ENCODE peak calls at places on chromosomes 13 and 19, in six cellular contexts. C is pancreas, T is osteoblast, N is Calu3, G is lower lobe of right lung, I is glutamatergic neuron. F is an unnamed sample.

GRCh38 chr13:42728507-42729180 is 52.7 kb upstream of the FAM216B start:
- DNase-seq in C (no peak), T (no peak), N (no peak), G (no peak), I (no peak), F (no peak)

GRCh38 chr19:12364391-12365093 is 941 bp downstream of the ZNF442 start:
- DNase-seq in C (peak), T (peak), N (peak), G (peak), I (peak), F (no peak)

GRCh38 chr19:6925801-6926751 is 38.7 kb downstream of the ADGRE1 start:
- DNase-seq in C (no peak), T (no peak), N (no peak), G (no peak), I (no peak), F (no peak)

GRCh38 chr13:44307844-44308243 is 65.8 kb upstream of the SERP2 start:
- DNase-seq in C (no peak), T (no peak), N (no peak), G (no peak), I (no peak), F (no peak)

GRCh38 chr13:21688056-21688455 is 17.2 kb downstream of the FGF9 start:
- DNase-seq in C (no peak), T (no peak), N (no peak), G (no peak), I (no peak), F (no peak)

GRCh38 chr19:58554494-58555368 is at the start of gene CHMP2A:
- DNase-seq in C (peak), T (peak), N (peak), G (peak), I (peak), F (peak)

GRCh38 chr19:46386151-46386550 is 27.2 kb downstream of the CCDC8 start:
- DNase-seq in C (no peak), T (no peak), N (no peak), G (peak), I (no peak), F (peak)

GRCh38 chr13:44128522-44128921 is 245.1 kb upstream of the SERP2 start:
- DNase-seq in C (no peak), T (no peak), N (no peak), G (no peak), I (no peak), F (no peak)

GRCh38 chr19:5775668-5776309 is 8.8 kb downstream of the PRR22 start:
- DNase-seq in C (no peak), T (peak), N (no peak), G (no peak), I (no peak), F (no peak)

GRCh38 chr13:80463673-80464352 is 122.9 kb upstream of the SPRY2 start:
- DNase-seq in C (no peak), T (no peak), N (no peak), G (no peak), I (no peak), F (no peak)

GRCh38 chr19:5997371-5997770 is 19.4 kb upstream of the RANBP3 start:
- DNase-seq in C (no peak), T (peak), N (no peak), G (no peak), I (peak), F (no peak)

GRCh38 chr13:59837101-59837500 is 326.6 kb downstream of the DIAPH3 start:
- DNase-seq in C (no peak), T (no peak), N (no peak), G (no peak), I (no peak), F (no peak)

GRCh38 chr19:40610396-40611064 is 9.4 kb downstream of the LTBP4 start:
- DNase-seq in C (peak), T (peak), N (no peak), G (peak), I (no peak), F (no peak)

GRCh38 chr13:33176526-33176925 is 109.0 kb downstream of the STARD13 start:
- DNase-seq in C (no peak), T (no peak), N (no peak), G (no peak), I (no peak), F (no peak)

GRCh38 chr13:31321457-31321856 is 121.7 kb downstream of the B3GLCT start:
- DNase-seq in C (no peak), T (no peak), N (no peak), G (no peak), I (no peak), F (no peak)

GRCh38 chr19:35247526-35248309 is 1.1 kb upstream of the LSR start:
- DNase-seq in C (peak), T (no peak), N (peak), G (peak), I (peak), F (no peak)

GRCh38 chr13:23357349-23357748 is 76.2 kb downstream of the SACS start:
- DNase-seq in C (no peak), T (no peak), N (no peak), G (no peak), I (no peak), F (no peak)
- TF ChIP-seq CTCF in C (no peak), T (peak), N (no peak), G (no peak), I (no peak), F (no peak)

DNA sequence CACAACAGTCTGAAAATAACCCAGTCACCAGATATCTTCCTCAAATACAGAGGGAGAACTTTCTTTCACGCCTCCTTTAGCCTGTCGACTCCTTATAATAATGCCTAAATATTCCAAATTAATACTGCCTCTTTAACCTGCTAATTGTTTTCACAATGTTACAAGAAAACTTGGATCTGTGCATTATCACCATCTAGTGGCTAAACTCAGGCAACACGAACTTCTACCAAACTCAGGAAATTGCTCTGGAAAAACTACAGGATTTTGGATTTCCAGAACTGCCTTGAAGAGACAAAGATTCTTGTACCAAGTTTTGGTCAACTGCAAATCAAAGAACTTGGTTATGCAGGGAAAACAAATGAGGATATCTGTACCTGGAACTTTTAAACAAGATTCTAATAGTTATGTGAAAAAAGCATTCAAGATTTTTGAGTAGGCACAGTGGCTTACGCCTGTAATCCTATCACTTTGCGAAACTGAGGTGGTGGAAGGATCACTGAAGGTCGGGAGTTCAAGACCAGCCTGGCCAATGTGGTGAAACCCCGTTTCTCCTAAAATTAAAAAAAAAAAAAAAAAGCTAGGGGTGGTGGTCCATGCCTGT is 10.8 kb downstream of the CLN5 start:
- DNase-seq in C (no peak), T (no peak), N (no peak), G (no peak), I (no peak), F (no peak)
- TF ChIP-seq CTCF in C (peak), T (peak), N (no peak), G (peak), I (peak), F (peak)

GRCh38 chr19:49113762-49114629 is at the start of gene LIN7B:
- DNase-seq in C (peak), T (peak), N (peak), G (peak), I (peak), F (no peak)
- TF ChIP-seq CTCF in C (no peak), T (peak), N (peak), G (peak), I (peak), F (peak)

GRCh38 chr13:63124863-63125262 is 1709.2 kb upstream of the PCDH20 start:
- DNase-seq in C (no peak), T (peak), N (no peak), G (no peak), I (no peak), F (no peak)
- TF ChIP-seq CTCF in C (no peak), T (peak), N (no peak), G (no peak), I (peak), F (peak)

GRCh38 chr13:76016799-76017198 is 380.7 kb downstream of the LMO7 start:
- DNase-seq in C (no peak), T (peak), N (peak), G (peak), I (peak), F (no peak)
- TF ChIP-seq CTCF in C (no peak), T (peak), N (no peak), G (peak), I (peak), F (peak)

GRCh38 chr13:25207291-25207690 is 35.2 kb upstream of the AMER2 start:
- DNase-seq in C (no peak), T (no peak), N (no peak), G (no peak), I (no peak), F (no peak)
- TF ChIP-seq CTCF in C (no peak), T (no peak), N (no peak), G (no peak), I (no peak), F (no peak)

GRCh38 chr19:53810891-53811290 is 13.2 kb downstream of the NLRP12 start:
- DNase-seq in C (no peak), T (no peak), N (no peak), G (no peak), I (no peak), F (no peak)

GRCh38 chr19:53809518-53810186 is 14.5 kb downstream of the NLRP12 start:
- DNase-seq in C (no peak), T (no peak), N (no peak), G (no peak), I (peak), F (no peak)

GRCh38 chr19:53810187-53810546 is 13.9 kb downstream of the NLRP12 start:
- DNase-seq in C (no peak), T (no peak), N (no peak), G (no peak), I (no peak), F (no peak)

GRCh38 chr19:53812335-53812734 is 11.8 kb downstream of the NLRP12 start:
- DNase-seq in C (no peak), T (no peak), N (no peak), G (no peak), I (no peak), F (no peak)

DNA sequence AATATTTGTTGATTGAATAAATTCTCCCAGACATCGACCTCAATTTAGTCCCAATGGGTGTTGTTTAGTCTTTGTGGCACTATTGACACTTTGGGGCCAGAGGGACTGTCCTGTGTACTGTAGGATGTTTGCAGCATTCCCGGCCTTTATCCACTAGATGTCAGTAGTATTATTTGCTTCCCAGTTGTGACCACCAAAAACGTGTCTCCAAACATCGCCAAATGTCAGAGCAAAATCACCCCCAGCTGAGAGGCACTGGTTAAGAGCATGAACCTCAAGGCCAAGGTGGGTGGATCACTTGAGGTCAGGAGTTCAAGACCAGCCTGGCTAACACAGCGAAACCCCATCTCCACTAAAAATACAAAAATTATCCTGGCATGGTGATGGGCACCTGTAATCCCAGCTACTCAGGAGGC is 15.4 kb downstream of the NLRP12 start:
- DNase-seq in C (no peak), T (peak), N (peak), G (no peak), I (no peak), F (no peak)
- TF ChIP-seq CTCF in C (peak), T (peak), N (peak), G (peak), I (no peak), F (peak)

DNA sequence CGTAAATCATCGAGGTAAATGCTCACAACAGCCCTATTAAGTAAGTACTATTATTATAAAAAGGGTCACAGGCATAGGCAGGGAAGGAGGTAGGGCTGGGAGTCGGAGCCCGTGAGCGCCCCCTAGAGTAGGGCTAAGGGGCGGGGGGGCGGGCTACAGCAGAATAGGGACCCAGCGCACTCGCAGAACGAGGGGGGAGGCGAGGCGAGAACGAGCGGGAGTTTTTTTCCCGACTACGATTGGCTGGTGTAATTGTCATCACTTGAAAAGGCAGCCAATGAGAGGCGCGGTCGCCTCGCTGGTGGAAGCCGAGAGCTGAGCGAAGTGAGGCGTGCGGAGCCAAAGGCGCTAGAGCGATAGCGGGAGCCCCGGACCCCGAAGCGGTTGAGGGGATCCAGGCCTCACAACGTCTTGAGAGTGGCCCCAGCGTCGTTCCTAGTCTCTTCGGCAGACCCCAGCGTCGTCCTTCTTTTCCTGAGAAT is 24.2 kb downstream of the KEAP1 start:
- DNase-seq in C (peak), T (peak), N (peak), G (peak), I (peak), F (peak)
- TF ChIP-seq CTCF in C (peak), T (peak), N (peak), G (peak), I (peak), F (peak)

GRCh38 chr19:19064098-19064722 is 416 bp downstream of the SLC25A42 start:
- DNase-seq in C (no peak), T (no peak), N (no peak), G (no peak), I (no peak), F (no peak)
- TF ChIP-seq CTCF in C (no peak), T (no peak), N (no peak), G (peak), I (no peak), F (peak)